ENCODE peak calls at places on chromosomes 4 and X, in six cellular contexts. L, N, W, T, Z and X are unnamed samples.

GRCh38 chr4:5389756-5390155 is 318.6 kb downstream of the EVC2 start:
- DNase-seq in Z (no peak), N (no peak), T (no peak), L (no peak), W (no peak), X (no peak)

GRCh38 chr4:16196482-16197393 is 29.5 kb downstream of the TAPT1 start:
- DNase-seq in Z (no peak), N (no peak), L (peak), W (peak), T (peak), X (no peak)

GRCh38 chr4:186240452-186240847 is 13.1 kb downstream of the KLKB1 start:
- DNase-seq in W (no peak), Z (no peak), L (no peak), T (no peak), N (no peak), X (no peak)

GRCh38 chr4:57020467-57021101 is 41.9 kb downstream of the POLR2B start:
- DNase-seq in L (no peak), W (no peak), Z (no peak), T (no peak), N (no peak), X (no peak)

GRCh38 chr4:87913871-87914270 is 61.6 kb upstream of the SPP1 start:
- DNase-seq in N (no peak), L (no peak), T (no peak), W (no peak), Z (no peak), X (no peak)

GRCh38 chr4:134421734-134422133 is 220.1 kb upstream of the PABPC4L start:
- DNase-seq in L (no peak), Z (no peak), N (no peak), W (no peak), T (no peak), X (no peak)

GRCh38 chrX:16695079-16695676 is 17.3 kb downstream of the CTPS2 start:
- DNase-seq in T (no peak), L (peak), N (peak), Z (peak), W (peak), X (peak)

GRCh38 chrX:5752831-5753230 is 475.8 kb downstream of the NLGN4X start:
- DNase-seq in L (no peak), Z (no peak), T (no peak), W (no peak), N (no peak), X (no peak)

GRCh38 chrX:152912121-152912520 is 14.3 kb downstream of the ZNF185 start:
- DNase-seq in L (no peak), T (no peak), Z (no peak), W (no peak), N (no peak), X (no peak)

GRCh38 chrX:119880076-119880475 is 8.4 kb downstream of the NDUFA1 start:
- DNase-seq in L (no peak), T (no peak), W (no peak), Z (peak), N (no peak), X (no peak)